ENCODE peak calls at places on chromosomes 11 and 22, in six cellular contexts. One of them, this sample, is unnamed.

GRCh38 chr11:104165014-104165413 is 1.1 kb upstream of the PDGFD start:
- DNase-seq in K562: no peak
- DNase-seq in H1: no peak
- DNase-seq in HCT116: no peak
- DNase-seq in GM12878: no peak
- DNase-seq in WTC11: no peak
- DNase-seq in this sample: no peak

GRCh38 chr11:69662806-69663205 is 12.3 kb downstream of the LTO1 start:
- DNase-seq in K562: no peak
- DNase-seq in WTC11: peak
- DNase-seq in HCT116: no peak
- DNase-seq in GM12878: no peak
- DNase-seq in H1: no peak
- DNase-seq in this sample: no peak

GRCh38 chr11:60764879-60765278 is 8.2 kb downstream of the MS4A15 start:
- DNase-seq in WTC11: no peak
- DNase-seq in K562: no peak
- DNase-seq in HCT116: no peak
- DNase-seq in GM12878: peak
- DNase-seq in H1: no peak
- DNase-seq in this sample: no peak

GRCh38 chr11:3909901-3910300 is 54.4 kb downstream of the STIM1 start:
- DNase-seq in GM12878: no peak
- DNase-seq in WTC11: no peak
- DNase-seq in HCT116: no peak
- DNase-seq in K562: no peak
- DNase-seq in H1: no peak
- DNase-seq in this sample: no peak

GRCh38 chr22:44587004-44587793 is 89.2 kb upstream of the RTL6 start:
- DNase-seq in H1: no peak
- DNase-seq in HCT116: no peak
- DNase-seq in WTC11: no peak
- DNase-seq in GM12878: no peak
- DNase-seq in K562: no peak
- DNase-seq in this sample: no peak

GRCh38 chr11:35602160-35602793 is 16.0 kb upstream of the FJX1 start:
- DNase-seq in GM12878: no peak
- DNase-seq in K562: no peak
- DNase-seq in H1: no peak
- DNase-seq in WTC11: no peak
- DNase-seq in HCT116: no peak
- DNase-seq in this sample: no peak

GRCh38 chr11:73306977-73307322 is 1.1 kb upstream of the ARHGEF17 start:
- DNase-seq in WTC11: peak
- DNase-seq in K562: no peak
- DNase-seq in GM12878: no peak
- DNase-seq in H1: no peak
- DNase-seq in HCT116: no peak
- DNase-seq in this sample: no peak

GRCh38 chr22:24303007-24303406 is 32.4 kb downstream of the SPECC1L start:
- DNase-seq in WTC11: no peak
- DNase-seq in HCT116: no peak
- DNase-seq in GM12878: no peak
- DNase-seq in K562: no peak
- DNase-seq in H1: no peak
- DNase-seq in this sample: no peak

GRCh38 chr22:41146573-41146972 is 54.2 kb downstream of the EP300 start:
- DNase-seq in H1: no peak
- DNase-seq in HCT116: no peak
- DNase-seq in WTC11: no peak
- DNase-seq in K562: no peak
- DNase-seq in GM12878: no peak
- DNase-seq in this sample: no peak

GRCh38 chr22:18033204-18033998 is 9.0 kb upstream of the MICAL3 start:
- DNase-seq in HCT116: no peak
- DNase-seq in GM12878: no peak
- DNase-seq in K562: no peak
- DNase-seq in WTC11: no peak
- DNase-seq in H1: no peak
- DNase-seq in this sample: no peak

GRCh38 chr11:47051217-47051616 is 114.7 kb downstream of the CSTPP1 start:
- DNase-seq in GM12878: no peak
- DNase-seq in H1: no peak
- DNase-seq in K562: no peak
- DNase-seq in HCT116: no peak
- DNase-seq in WTC11: no peak
- DNase-seq in this sample: no peak

GRCh38 chr22:35577799-35578659 is 37.4 kb downstream of the RASD2 start:
- DNase-seq in GM12878: no peak
- DNase-seq in HCT116: no peak
- DNase-seq in K562: no peak
- DNase-seq in H1: no peak
- DNase-seq in WTC11: no peak
- DNase-seq in this sample: no peak

GRCh38 chr22:30968015-30968923 is at the start of gene MORC2:
- DNase-seq in HCT116: no peak
- DNase-seq in K562: peak
- DNase-seq in WTC11: peak
- DNase-seq in H1: no peak
- DNase-seq in GM12878: no peak
- DNase-seq in this sample: no peak

GRCh38 chr11:12755510-12755909 is 81.3 kb downstream of the TEAD1 start:
- DNase-seq in WTC11: no peak
- DNase-seq in K562: no peak
- DNase-seq in HCT116: no peak
- DNase-seq in H1: no peak
- DNase-seq in GM12878: no peak
- DNase-seq in this sample: no peak

GRCh38 chr22:46547179-46547882 is 9.9 kb upstream of the CELSR1 start:
- DNase-seq in H1: no peak
- DNase-seq in GM12878: no peak
- DNase-seq in K562: no peak
- DNase-seq in HCT116: no peak
- DNase-seq in WTC11: no peak
- DNase-seq in this sample: no peak

GRCh38 chr22:37021710-37022482 is 2.4 kb downstream of the MPST start:
- DNase-seq in K562: peak
- DNase-seq in GM12878: no peak
- DNase-seq in HCT116: peak
- DNase-seq in WTC11: peak
- DNase-seq in H1: peak
- DNase-seq in this sample: peak

GRCh38 chr22:20203142-20204099 is 52.6 kb upstream of the CCDC188 start:
- DNase-seq in H1: peak
- DNase-seq in K562: peak
- DNase-seq in HCT116: no peak
- DNase-seq in WTC11: peak
- DNase-seq in GM12878: no peak
- DNase-seq in this sample: no peak

GRCh38 chr11:17719028-17719939 is at the start of gene MYOD1:
- DNase-seq in GM12878: no peak
- DNase-seq in HCT116: no peak
- DNase-seq in K562: no peak
- DNase-seq in WTC11: peak
- DNase-seq in H1: peak
- DNase-seq in this sample: peak

GRCh38 chr22:48605856-48606255 is 1221.8 kb downstream of the BRD1 start:
- DNase-seq in H1: no peak
- DNase-seq in GM12878: no peak
- DNase-seq in K562: no peak
- DNase-seq in WTC11: no peak
- DNase-seq in HCT116: no peak
- DNase-seq in this sample: no peak

GRCh38 chr11:69704508-69705245 is 855 bp upstream of the FGF19 start:
- DNase-seq in K562: peak
- DNase-seq in GM12878: no peak
- DNase-seq in H1: peak
- DNase-seq in HCT116: no peak
- DNase-seq in WTC11: peak
- DNase-seq in this sample: peak

GRCh38 chr22:44337658-44338004 is 24.9 kb upstream of the SHISAL1 start:
- DNase-seq in H1: no peak
- DNase-seq in HCT116: no peak
- DNase-seq in K562: peak
- DNase-seq in WTC11: no peak
- DNase-seq in GM12878: no peak
- DNase-seq in this sample: no peak

GRCh38 chr11:5473921-5474320 is 14.6 kb upstream of the OR52D1 start:
- DNase-seq in K562: no peak
- DNase-seq in WTC11: no peak
- DNase-seq in GM12878: no peak
- DNase-seq in H1: no peak
- DNase-seq in HCT116: no peak
- DNase-seq in this sample: no peak

DNA sequence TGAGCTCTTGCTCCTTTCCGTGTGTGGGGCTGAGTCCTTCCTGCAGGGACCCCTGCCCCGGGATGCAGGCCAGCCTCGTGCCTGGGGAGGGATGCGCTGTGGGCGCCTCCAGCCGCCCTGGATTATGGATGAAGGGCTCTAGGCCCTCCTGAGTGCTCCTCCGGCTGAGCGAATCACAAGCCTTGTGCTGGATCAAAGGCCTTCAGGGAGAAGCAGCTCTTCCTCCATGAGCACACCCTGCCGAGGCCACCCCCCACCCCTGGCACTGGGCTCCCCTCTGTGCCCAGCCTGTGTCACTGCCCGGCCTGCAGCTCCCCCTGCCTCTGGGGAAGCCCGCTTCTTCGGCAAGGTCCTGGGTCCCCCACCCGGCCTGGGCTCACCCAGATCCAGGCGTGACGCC is 43.8 kb downstream of the BRSK2 start:
- DNase-seq in K562: no peak
- DNase-seq in WTC11: no peak
- DNase-seq in GM12878: no peak
- DNase-seq in HCT116: no peak
- DNase-seq in H1: no peak
- DNase-seq in this sample: no peak
- TF ChIP-seq SP1 in K562: no peak
- TF ChIP-seq SP1 in WTC11: no peak
- TF ChIP-seq SP1 in GM12878: no peak
- TF ChIP-seq SP1 in HCT116: no peak
- TF ChIP-seq SP1 in H1: no peak
- TF ChIP-seq SP1 in this sample: no peak

DNA sequence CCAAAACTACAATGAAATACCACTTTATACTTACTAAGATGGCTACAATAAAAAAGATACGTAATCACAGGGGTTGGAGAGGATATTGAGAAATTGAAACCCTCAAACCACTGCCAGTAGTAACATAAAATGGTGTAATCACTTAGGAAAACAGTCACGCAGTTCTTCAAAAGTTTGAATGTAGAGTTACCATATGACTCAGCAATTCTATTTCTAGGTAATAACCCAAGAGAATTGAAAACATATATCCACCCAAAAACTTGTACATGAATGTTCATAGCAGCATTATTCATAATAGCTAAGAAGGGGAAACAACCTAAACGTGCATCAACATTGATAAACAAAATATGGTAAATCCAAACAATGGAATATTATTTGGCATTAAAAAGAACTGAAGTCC is 24.4 kb upstream of the PSMA1 start:
- DNase-seq in K562: no peak
- DNase-seq in H1: no peak
- DNase-seq in HCT116: no peak
- DNase-seq in GM12878: peak
- DNase-seq in WTC11: no peak
- DNase-seq in this sample: no peak
- TF ChIP-seq SP1 in K562: no peak
- TF ChIP-seq SP1 in H1: no peak
- TF ChIP-seq SP1 in HCT116: no peak
- TF ChIP-seq SP1 in GM12878: no peak
- TF ChIP-seq SP1 in WTC11: no peak
- TF ChIP-seq SP1 in this sample: no peak

GRCh38 chr11:206516-207212 is 535 bp downstream of the BET1L start:
- DNase-seq in GM12878: no peak
- DNase-seq in K562: peak
- DNase-seq in WTC11: no peak
- DNase-seq in HCT116: no peak
- DNase-seq in H1: peak
- DNase-seq in this sample: peak

GRCh38 chr11:208177-208916 is 839 bp downstream of the RIC8A start:
- DNase-seq in HCT116: peak
- DNase-seq in H1: peak
- DNase-seq in K562: peak
- DNase-seq in GM12878: no peak
- DNase-seq in WTC11: peak
- DNase-seq in this sample: peak

GRCh38 chr11:208917-209260 is 1.4 kb downstream of the RIC8A start:
- DNase-seq in WTC11: no peak
- DNase-seq in GM12878: no peak
- DNase-seq in K562: no peak
- DNase-seq in HCT116: no peak
- DNase-seq in H1: no peak
- DNase-seq in this sample: no peak

GRCh38 chr11:206002-206384 is 1.2 kb downstream of the BET1L start:
- DNase-seq in WTC11: no peak
- DNase-seq in HCT116: no peak
- DNase-seq in K562: no peak
- DNase-seq in GM12878: no peak
- DNase-seq in H1: no peak
- DNase-seq in this sample: no peak

DNA sequence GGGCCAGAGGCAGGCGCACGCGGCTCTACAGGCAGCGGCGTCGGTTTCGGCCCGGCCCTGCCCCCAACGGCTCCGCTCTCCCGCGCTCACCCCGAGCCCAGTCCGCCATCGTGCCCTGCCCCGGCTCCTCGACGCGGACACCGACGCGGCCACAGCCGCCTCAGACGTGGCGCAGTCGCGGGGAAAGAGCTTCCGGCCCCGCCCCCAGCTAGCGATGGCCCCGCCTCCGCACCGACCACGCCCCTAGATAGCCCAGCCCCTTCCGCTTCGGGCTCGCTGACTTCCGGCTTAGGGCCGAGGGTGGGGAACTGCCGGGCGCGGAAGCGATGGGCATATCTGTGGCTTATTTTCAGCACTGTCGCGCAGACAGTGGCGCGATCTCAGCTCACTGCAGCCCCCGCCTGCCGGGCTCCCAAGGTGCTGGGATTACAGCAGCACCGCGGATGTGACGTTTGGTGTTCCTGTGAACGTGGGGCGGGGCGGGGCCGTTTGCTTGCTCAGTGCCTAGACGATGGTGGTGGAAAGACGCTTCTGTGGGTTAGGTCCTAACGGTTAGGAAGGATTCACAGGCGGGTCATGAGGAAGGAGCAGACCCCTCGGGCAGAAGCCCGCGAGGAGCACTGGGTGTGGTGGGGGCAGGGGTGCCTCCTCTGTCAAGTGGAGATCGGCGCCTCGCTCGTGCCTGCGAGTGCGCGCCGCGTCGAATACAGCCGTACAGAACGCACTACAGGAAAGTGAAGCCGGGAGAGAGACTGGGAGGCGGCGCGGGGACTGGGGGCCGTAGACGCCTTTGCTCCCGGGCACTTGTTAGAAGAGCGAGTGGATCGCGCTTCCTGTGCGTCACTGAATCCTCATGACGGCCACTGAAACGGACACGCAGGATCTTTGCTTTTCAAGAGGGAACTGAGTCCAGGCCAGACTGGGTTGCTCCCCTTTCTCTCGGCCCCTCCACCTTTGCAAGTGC is at the start of the genes BET1L and RIC8A:
- DNase-seq in H1: peak
- DNase-seq in GM12878: peak
- DNase-seq in K562: peak
- DNase-seq in WTC11: peak
- DNase-seq in HCT116: peak
- DNase-seq in this sample: peak
- TF ChIP-seq SP1 in H1: peak
- TF ChIP-seq SP1 in GM12878: peak
- TF ChIP-seq SP1 in K562: peak
- TF ChIP-seq SP1 in WTC11: peak
- TF ChIP-seq SP1 in HCT116: no peak
- TF ChIP-seq SP1 in this sample: no peak

GRCh38 chr11:65500262-65501004 is 1.6 kb downstream of the MALAT1 start:
- DNase-seq in HCT116: no peak
- DNase-seq in GM12878: no peak
- DNase-seq in WTC11: no peak
- DNase-seq in K562: no peak
- DNase-seq in H1: no peak
- DNase-seq in this sample: no peak
- TF ChIP-seq SP1 in HCT116: no peak
- TF ChIP-seq SP1 in GM12878: no peak
- TF ChIP-seq SP1 in WTC11: no peak
- TF ChIP-seq SP1 in K562: peak
- TF ChIP-seq SP1 in H1: peak
- TF ChIP-seq SP1 in this sample: no peak